ENCODE peak calls at places on chromosomes 7 and 10, in eight cellular contexts. J, Q, L, R, P, Y, S and F are unnamed samples.

GRCh38 chr7:6384327-6384726 is 63.4 kb downstream of the DAGLB start:
- DNase-seq in P (no peak), Q (no peak), L (no peak), S (no peak), Y (no peak), R (no peak), J (no peak), F (no peak)

GRCh38 chr7:93958216-93958615 is 36.7 kb downstream of the GNG11 start:
- DNase-seq in Q (no peak), R (no peak), J (no peak), P (no peak), L (no peak), S (no peak), Y (no peak), F (peak; percentile 28)

GRCh38 chr7:74173866-74174605 is at the start of gene EIF4H:
- DNase-seq in Y (peak; percentile 93), P (peak; percentile 93), R (peak; percentile 98), J (peak; percentile 90), S (peak; percentile 91), Q (peak; percentile 99), L (peak; percentile 97), F (peak; percentile 100)

GRCh38 chr10:48243487-48243886 is 31.0 kb downstream of the FRMPD2 start:
- DNase-seq in J (no peak), Q (no peak), Y (no peak), P (no peak), L (no peak), R (no peak), S (no peak), F (no peak)

GRCh38 chr7:102077081-102077480 is 209.6 kb upstream of the SH2B2 start:
- DNase-seq in Q (no peak), S (no peak), L (no peak), P (no peak), R (no peak), J (no peak), Y (no peak), F (no peak)

GRCh38 chr7:27914409-27914808 is 174.4 kb downstream of the TAX1BP1 start:
- DNase-seq in Y (no peak), Q (no peak), J (no peak), S (no peak), L (no peak), P (no peak), R (no peak), F (no peak)

GRCh38 chr10:124802313-124802675 is 675 bp downstream of the ABRAXAS2 start:
- DNase-seq in Q (no peak), P (no peak), S (no peak), L (no peak), Y (no peak), J (no peak), R (no peak), F (no peak)

GRCh38 chr7:122652851-122653250 is 46.1 kb downstream of the RNF133 start:
- DNase-seq in S (no peak), L (no peak), Q (no peak), Y (no peak), P (no peak), J (no peak), R (no peak), F (no peak)

GRCh38 chr10:100983868-100984669 is 3.2 kb downstream of the MRPL43 start:
- DNase-seq in Y (no peak), L (no peak), P (peak; percentile 22), R (no peak), Q (peak; percentile 28), S (no peak), J (no peak), F (no peak)

GRCh38 chr10:921471-922414 is 9.8 kb downstream of the LARP4B start:
- DNase-seq in Y (no peak), Q (no peak), P (no peak), S (no peak), L (no peak), R (no peak), J (no peak), F (no peak)